ENCODE peak calls at places on chromosome 5, in eight cellular contexts. B is ascending aorta, F is HCT116, L is adrenal gland, V is sigmoid colon, I is left ventricle myocardium inferior, N is GM23248, E is adipocyte. O is an unnamed sample.
A peak's percentile ranks its signal among the peaks of the same experiment; 100 is the strongest.

GRCh38 chr5:78387468-78388153 is 27.2 kb downstream of the SCAMP1 start:
- DNase-seq in F (no peak), N (no peak), V (no peak), L (no peak), I (no peak), E (no peak), B (no peak), O (no peak)

GRCh38 chr5:74641014-74641777 is 668 bp upstream of the ENC1 start:
- DNase-seq in B (no peak), I (peak; percentile 83), N (peak; percentile 91), L (peak; percentile 60), V (peak; percentile 81), F (peak; percentile 48), E (peak; percentile 89), O (no peak)

GRCh38 chr5:68268363-68269130 is 53.0 kb downstream of the PIK3R1 start:
- DNase-seq in L (no peak), E (no peak), N (no peak), B (no peak), I (no peak), V (no peak), F (no peak), O (no peak)

GRCh38 chr5:93580387-93581100 is 475 bp downstream of the NR2F1-AS1 start:
- DNase-seq in F (no peak), L (peak; percentile 36), I (no peak), E (peak; percentile 60), N (peak; percentile 66), V (peak; percentile 73), B (no peak), O (no peak)

GRCh38 chr5:219492-219891 is 1.4 kb downstream of the SDHA start:
- DNase-seq in L (peak; percentile 34), V (no peak), N (peak; percentile 74), E (peak; percentile 60), I (no peak), F (no peak), B (no peak), O (no peak)

GRCh38 chr5:1037671-1038416 is 29.2 kb downstream of the NKD2 start:
- DNase-seq in E (no peak), L (no peak), I (peak; percentile 14), N (no peak), V (peak; percentile 60), F (no peak), B (no peak), O (no peak)

GRCh38 chr5:29758986-29759421 is 1434.5 kb upstream of the CDH6 start:
- DNase-seq in F (no peak), E (no peak), N (no peak), L (no peak), B (no peak), V (no peak), I (no peak), O (no peak)

GRCh38 chr5:80125022-80125961 is 90.1 kb downstream of the THBS4 start:
- DNase-seq in E (no peak), L (no peak), I (no peak), F (no peak), N (no peak), V (no peak), B (no peak), O (no peak)

GRCh38 chr5:179607449-179607931 is 16.0 kb downstream of the HNRNPH1 start:
- DNase-seq in B (no peak), L (peak; percentile 87), N (peak; percentile 62), F (no peak), E (no peak), I (peak; percentile 60), V (peak; percentile 80), O (no peak)

GRCh38 chr5:13987843-13988464 is 43.5 kb upstream of the DNAH5 start:
- DNase-seq in F (peak; percentile 42), E (peak; percentile 87), V (peak; percentile 74), B (no peak), I (no peak), N (peak; percentile 84), L (peak; percentile 66), O (no peak)

GRCh38 chr5:89276566-89277305 is 393.8 kb upstream of the MEF2C start:
- DNase-seq in I (no peak), F (no peak), E (peak; percentile 32), N (peak; percentile 53), B (no peak), L (no peak), V (no peak), O (no peak)

GRCh38 chr5:21919417-21920022 is 933.6 kb downstream of the CDH12 start:
- DNase-seq in E (peak; percentile 72), B (no peak), V (no peak), L (peak; percentile 19), N (peak; percentile 65), F (no peak), I (no peak), O (peak; percentile 3)

GRCh38 chr5:63959177-63959982 is 2.9 kb downstream of the HTR1A start:
- DNase-seq in E (no peak), F (no peak), B (no peak), L (no peak), V (no peak), I (no peak), N (no peak), O (no peak)

DNA sequence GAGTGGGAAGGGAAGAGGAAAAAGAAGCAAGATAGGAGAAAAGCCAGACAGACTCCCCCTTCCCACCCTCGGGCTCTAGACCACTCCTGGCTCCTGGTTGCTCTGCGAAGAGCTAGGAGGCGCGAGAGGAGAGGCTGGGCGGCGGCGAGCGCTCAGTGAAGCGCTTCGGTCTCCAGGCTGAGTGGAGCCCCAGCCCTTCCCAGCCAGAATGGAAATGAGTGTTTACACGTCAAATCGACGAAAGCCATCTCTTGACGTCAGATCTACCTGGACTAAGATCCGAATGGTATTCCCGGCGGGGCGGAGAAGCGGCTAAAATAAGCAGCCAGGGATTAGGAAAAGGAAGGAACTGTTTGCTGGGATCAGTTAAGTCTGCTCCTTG is at the start of gene PCSK1:
- DNase-seq in L (no peak), B (no peak), N (peak; percentile 13), V (no peak), E (no peak), F (no peak), I (no peak), O (no peak)
- H3K4me3 ChIP-seq in L (no peak within 1 kb of the TSS), B (peak within 1 kb of the TSS; percentile 27), N (peak within 1 kb of the TSS; percentile 54), V (peak within 1 kb of the TSS; percentile 10), E (peak within 1 kb of the TSS; percentile 80), F (no peak within 1 kb of the TSS), I (peak within 1 kb of the TSS; percentile 41), O (peak within 1 kb of the TSS; percentile 40)

DNA sequence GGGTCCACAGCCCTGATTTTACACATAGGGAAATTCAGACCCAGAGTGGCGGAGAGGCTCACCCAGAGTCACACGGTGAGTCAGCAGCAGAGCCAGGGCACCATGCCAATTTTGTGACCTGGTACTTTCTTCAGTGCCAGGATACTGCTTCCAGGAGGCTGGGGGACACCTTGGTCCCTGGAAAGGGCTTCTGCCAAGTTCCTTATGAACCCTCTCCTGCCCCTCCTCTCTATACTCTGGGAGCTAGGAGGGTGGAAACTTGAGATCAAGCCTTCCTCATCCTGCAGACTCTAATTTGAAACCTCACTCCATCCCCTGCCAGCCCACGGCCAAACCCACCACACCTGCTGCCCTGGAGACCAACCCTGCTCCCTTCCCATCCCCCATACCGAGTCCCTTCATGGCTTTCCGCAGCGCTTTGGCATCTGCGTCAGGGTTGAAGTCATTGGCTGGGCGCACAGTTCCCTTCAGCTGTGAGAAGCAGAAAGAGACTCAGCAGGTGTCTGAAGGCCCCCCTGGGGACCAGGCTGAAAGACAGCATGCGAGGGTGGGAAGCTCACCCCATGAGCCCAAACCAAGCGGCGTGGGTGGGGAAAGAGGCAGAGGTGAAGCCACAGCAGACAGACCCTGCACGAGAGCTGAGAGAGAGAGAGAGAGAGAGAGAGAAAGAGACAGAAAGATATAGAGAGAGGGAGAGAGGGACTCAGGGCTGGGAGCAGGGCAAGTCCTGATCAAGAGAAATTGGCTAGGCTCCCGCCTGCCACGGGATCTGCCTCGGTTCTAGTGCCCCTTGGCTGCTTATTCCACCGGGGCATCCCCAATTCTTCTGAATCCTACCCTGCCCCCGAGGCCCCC is 33.5 kb downstream of the ANXA6 start:
- DNase-seq in N (peak; percentile 45), E (peak; percentile 8), V (peak; percentile 82), I (peak; percentile 58), L (peak; percentile 87), B (no peak), F (no peak), O (no peak)
- H3K4me3 ChIP-seq in N (no peak overlapping the region), E (no peak overlapping the region), V (no peak overlapping the region), I (no peak overlapping the region), L (no peak overlapping the region), B (no peak overlapping the region), F (no peak overlapping the region), O (no peak overlapping the region)

DNA sequence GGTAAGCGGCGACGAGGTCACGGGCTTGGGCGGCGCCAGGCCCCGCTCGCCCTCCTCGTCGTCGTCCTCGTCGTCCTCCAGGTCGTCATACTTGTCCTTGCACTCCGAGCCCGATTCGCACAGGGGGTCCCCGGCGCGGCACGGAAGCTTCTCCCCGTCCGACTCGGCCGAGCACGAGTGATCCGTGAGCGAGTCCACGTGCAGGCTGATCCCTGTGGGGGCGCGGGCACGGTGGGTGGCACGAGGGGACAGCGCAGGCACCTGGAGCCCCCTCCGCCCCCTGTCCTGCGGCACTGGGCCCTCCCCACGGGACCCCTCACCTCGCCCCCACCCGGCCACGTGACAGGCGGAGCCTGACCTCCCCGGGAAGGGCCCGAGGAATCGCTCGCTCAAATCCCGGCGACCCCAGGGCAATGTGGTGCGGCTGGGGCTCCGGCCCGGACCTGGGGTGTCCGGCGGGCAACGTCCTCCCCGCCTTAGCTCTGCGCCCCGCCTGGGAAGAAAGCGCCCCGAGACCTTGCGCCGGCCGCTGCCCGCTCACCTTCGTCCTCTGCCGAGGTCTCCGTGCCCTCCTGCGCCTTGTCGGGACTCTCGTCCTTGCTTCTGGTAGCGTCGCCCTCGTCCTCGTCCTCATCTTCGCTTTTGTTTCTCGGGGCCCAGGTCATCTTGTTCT is 2.5 kb downstream of the IRX2 start:
- DNase-seq in E (no peak), L (no peak), N (peak; percentile 65), B (no peak), V (no peak), F (no peak), I (no peak), O (no peak)
- H3K4me3 ChIP-seq in E (peak overlapping the region; percentile 85), L (no peak overlapping the region), N (peak overlapping the region; percentile 99), B (no peak overlapping the region), V (no peak overlapping the region), F (no peak overlapping the region), I (no peak overlapping the region), O (peak overlapping the region; percentile 48)

DNA sequence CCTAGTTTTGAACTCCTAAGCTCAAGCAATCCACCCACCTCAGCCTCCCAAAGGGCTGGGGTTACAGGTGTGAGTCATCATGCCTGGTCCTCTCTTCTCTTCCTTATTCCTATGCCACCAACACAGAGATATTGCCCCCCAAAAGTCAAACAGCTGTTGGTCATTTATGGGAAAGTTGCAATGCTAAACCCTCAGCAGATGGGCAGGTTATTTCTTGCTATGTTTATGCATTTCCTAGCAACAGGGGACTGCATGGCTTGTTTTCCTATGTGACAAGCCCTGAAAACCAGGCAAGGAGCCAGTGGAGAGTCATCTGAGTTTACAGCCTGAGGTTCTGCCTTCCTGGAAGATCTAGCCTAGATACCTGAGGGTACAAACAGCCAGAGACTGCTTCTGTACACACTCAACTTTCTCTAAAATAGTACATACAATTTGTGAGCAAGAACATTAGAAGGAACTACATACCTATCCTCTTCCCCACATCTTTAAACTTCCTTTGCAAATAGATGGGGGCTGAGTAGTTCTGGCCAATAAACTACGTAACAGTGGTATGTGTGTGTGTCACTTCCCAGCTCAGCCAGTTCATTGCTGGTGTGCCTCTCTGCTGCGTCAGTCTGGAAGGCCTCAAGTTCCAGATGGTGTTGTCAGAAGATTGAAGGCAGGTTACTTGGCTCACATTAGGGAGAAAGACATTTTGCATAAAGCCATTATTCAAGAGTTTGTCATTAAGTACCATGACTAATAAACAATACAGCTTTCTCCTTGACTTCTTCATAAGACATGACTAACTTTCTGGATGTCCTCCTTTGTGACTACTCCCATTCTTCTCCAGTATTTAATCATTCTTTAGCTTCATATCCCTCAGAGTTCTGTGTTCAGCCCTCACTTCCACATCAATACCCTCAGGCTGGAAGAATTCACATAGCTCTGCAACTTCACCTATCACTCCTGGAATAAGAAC is 65.3 kb downstream of the CSNK1A1 start:
- DNase-seq in L (peak; percentile 95), N (peak; percentile 99), B (peak; percentile 43), F (peak; percentile 90), I (peak; percentile 73), V (peak; percentile 96), E (peak; percentile 93), O (peak; percentile 99)
- H3K4me3 ChIP-seq in L (no peak overlapping the region), N (peak overlapping the region; percentile 3), B (no peak overlapping the region), F (peak overlapping the region; percentile 20), I (no peak overlapping the region), V (no peak overlapping the region), E (peak overlapping the region; percentile 13), O (no peak overlapping the region)